ENCODE peak calls at places on chromosomes 4 and X, in seven cellular contexts. Z, O, E, S, A, I and V are unnamed samples. For H3K9me3, the result is how much of the 10 kb centered on the place peaks cover.

GRCh38 chr4:68021185-68021584 is 57.9 kb upstream of the TMPRSS11A start:
- DNase-seq in Z (no peak), O (no peak), E (no peak), S (no peak), A (peak), I (no peak), V (no peak)

GRCh38 chr4:153114771-153115321 is 89.4 kb upstream of the TRIM2 start:
- DNase-seq in Z (no peak), O (no peak), E (no peak), S (peak), A (peak), I (no peak), V (no peak)

GRCh38 chr4:146049802-146050201 is 111.2 kb upstream of the ZNF827 start:
- DNase-seq in Z (no peak), O (no peak), E (no peak), S (no peak), A (no peak), I (no peak), V (no peak)

GRCh38 chr4:169272265-169272886 is 1.6 kb upstream of the SH3RF1 start:
- DNase-seq in Z (no peak), O (no peak), E (no peak), S (peak), A (peak), I (no peak), V (no peak)

GRCh38 chr4:176261481-176261880 is 7.5 kb downstream of the ASB5 start:
- DNase-seq in Z (no peak), O (no peak), E (no peak), S (peak), A (no peak), I (no peak), V (no peak)

GRCh38 chr4:26238782-26239647 is 81.8 kb upstream of the RBPJ start:
- DNase-seq in Z (no peak), O (no peak), E (no peak), S (peak), A (peak), I (peak), V (no peak)

GRCh38 chrX:138872537-138872936 is 161.0 kb upstream of the FGF13 start:
- DNase-seq in Z (no peak), O (no peak), E (no peak), S (no peak), A (no peak), I (peak), V (no peak)

GRCh38 chr4:83043801-83044407 is 8.9 kb downstream of the COPS4 start:
- DNase-seq in Z (no peak), O (no peak), E (no peak), S (peak), A (peak), I (no peak), V (no peak)

GRCh38 chr4:31620476-31620875 is 900.3 kb downstream of the PCDH7 start:
- DNase-seq in Z (no peak), O (no peak), E (no peak), S (no peak), A (peak), I (no peak), V (no peak)

GRCh38 chr4:88007304-88008132 is at the start of gene PKD2:
- DNase-seq in Z (no peak), O (peak), E (peak), S (peak), A (peak), I (peak), V (peak)

GRCh38 chr4:148226341-148226740 is 215.9 kb downstream of the NR3C2 start:
- DNase-seq in Z (no peak), O (no peak), E (no peak), S (no peak), A (no peak), I (no peak), V (no peak)

GRCh38 chr4:73434311-73434710 is 1.7 kb upstream of the AFP start:
- DNase-seq in Z (no peak), O (no peak), E (no peak), S (peak), A (peak), I (peak), V (no peak)

GRCh38 chr4:25560605-25561004 is 95.0 kb upstream of the SLC34A2 start:
- DNase-seq in Z (no peak), O (peak), E (no peak), S (no peak), A (no peak), I (no peak), V (no peak)

GRCh38 chrX:42818151-42818921 is 40.4 kb upstream of the PPP1R2C start:
- DNase-seq in Z (no peak), O (no peak), E (no peak), S (no peak), A (no peak), I (peak), V (no peak)

GRCh38 chrX:9775930-9776329 is 10.3 kb upstream of the GPR143 start:
- DNase-seq in Z (no peak), O (no peak), E (no peak), S (no peak), A (no peak), I (peak), V (no peak)

GRCh38 chr4:7389101-7389701 is 45.5 kb downstream of the PSAPL1 start:
- DNase-seq in Z (no peak), O (peak), E (no peak), S (no peak), A (no peak), I (no peak), V (no peak)

GRCh38 chr4:139593091-139593564 is 37.1 kb upstream of the SETD7 start:
- DNase-seq in Z (no peak), O (no peak), E (no peak), S (peak), A (peak), I (no peak), V (no peak)

GRCh38 chrX:152725409-152725808 is 8.1 kb downstream of the CSAG1 start:
- DNase-seq in Z (peak), O (no peak), E (no peak), S (no peak), A (no peak), I (no peak), V (no peak)

GRCh38 chr4:156865391-156865790 is 106.2 kb downstream of the PDGFC start:
- DNase-seq in Z (no peak), O (no peak), E (no peak), S (peak), A (no peak), I (no peak), V (no peak)

GRCh38 chr4:19324175-19324574 is 927.5 kb upstream of the SLIT2 start:
- DNase-seq in Z (no peak), O (no peak), E (no peak), S (no peak), A (no peak), I (no peak), V (no peak)

GRCh38 chr4:19317377-19317776 is 934.3 kb upstream of the SLIT2 start:
- DNase-seq in Z (no peak), O (no peak), E (no peak), S (no peak), A (no peak), I (no peak), V (no peak)

GRCh38 chr4:19319607-19320006 is 932.1 kb upstream of the SLIT2 start:
- DNase-seq in Z (peak), O (no peak), E (no peak), S (no peak), A (no peak), I (peak), V (no peak)
- H3K9me3 ChIP-seq in Z (under half), O (under half), E (under half), S (under half), A (under half), I (under half), V (under half)

GRCh38 chr4:190020790-190021717 is 6.0 kb downstream of the FRG2 start:
- DNase-seq in Z (peak), O (peak), E (no peak), S (peak), A (peak), I (peak), V (no peak)
- H3K9me3 ChIP-seq in Z (under half), O (under half), E (under half), S (under half), A (under half), I (under half), V (under half)

DNA sequence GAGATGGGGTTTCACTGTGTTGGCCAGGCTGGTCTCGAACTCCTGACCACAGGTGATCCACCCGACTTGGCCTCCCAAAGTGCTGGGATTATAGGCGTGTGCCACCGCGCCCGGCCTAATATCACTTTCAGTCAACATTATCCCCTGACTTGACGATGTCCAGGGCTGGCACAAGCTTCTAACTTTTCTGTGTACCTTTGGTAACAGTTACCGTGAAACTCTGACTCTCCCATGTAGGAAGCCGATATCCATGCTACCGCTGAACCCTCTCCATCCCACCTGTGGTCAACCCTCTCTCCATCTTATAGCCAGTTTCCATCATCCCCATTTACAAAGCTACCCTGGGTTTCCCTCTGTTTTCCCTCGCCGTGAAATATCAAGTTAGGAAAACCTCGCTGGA is 77.5 kb downstream of the CRLF2 start:
- DNase-seq in Z (no peak), O (no peak), E (no peak), S (no peak), A (no peak), I (no peak), V (no peak)
- H3K9me3 ChIP-seq in Z (under half), O (under half), E (under half), S (under half), A (under half), I (under half), V (under half)

GRCh38 chrX:38847206-38847902 is 46.1 kb downstream of the MID1IP1 start:
- DNase-seq in Z (no peak), O (no peak), E (no peak), S (no peak), A (no peak), I (no peak), V (no peak)
- H3K9me3 ChIP-seq in Z (under half), O (under half), E (under half), S (under half), A (under half), I (under half), V (under half)

DNA sequence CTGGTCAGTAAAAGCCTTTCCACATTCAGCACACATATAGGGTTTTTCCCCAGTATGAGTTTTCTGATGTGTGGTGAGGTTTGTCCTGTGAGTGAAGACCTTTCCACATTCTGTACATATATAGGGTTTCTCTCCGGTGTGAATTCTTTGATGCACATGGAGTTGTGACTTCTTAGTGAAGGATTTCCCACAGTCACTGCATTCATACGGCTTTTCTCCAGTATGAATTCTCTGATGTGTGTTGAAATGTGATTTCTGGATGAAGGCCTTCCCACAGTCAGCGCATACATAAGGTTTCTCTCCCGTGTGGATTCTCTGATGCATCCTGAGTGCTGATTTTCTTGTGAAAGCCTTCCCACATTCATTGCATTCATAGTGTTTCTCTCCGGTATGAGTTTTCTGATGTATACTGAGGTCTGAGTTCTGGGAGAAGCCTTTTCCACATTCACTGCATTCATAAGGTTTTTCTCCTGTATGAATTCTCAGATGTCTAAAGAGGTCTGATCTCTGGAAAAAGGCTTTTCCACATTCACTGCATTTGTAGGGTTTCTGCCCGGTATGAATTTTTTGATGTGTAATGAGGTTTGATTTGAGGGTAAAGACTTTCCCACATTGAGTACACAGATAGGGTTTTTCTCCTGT is 34.7 kb downstream of the ZNF41 start:
- DNase-seq in Z (no peak), O (no peak), E (no peak), S (no peak), A (no peak), I (no peak), V (no peak)
- H3K9me3 ChIP-seq in Z (half or more), O (under half), E (under half), S (under half), A (under half), I (under half), V (under half)

DNA sequence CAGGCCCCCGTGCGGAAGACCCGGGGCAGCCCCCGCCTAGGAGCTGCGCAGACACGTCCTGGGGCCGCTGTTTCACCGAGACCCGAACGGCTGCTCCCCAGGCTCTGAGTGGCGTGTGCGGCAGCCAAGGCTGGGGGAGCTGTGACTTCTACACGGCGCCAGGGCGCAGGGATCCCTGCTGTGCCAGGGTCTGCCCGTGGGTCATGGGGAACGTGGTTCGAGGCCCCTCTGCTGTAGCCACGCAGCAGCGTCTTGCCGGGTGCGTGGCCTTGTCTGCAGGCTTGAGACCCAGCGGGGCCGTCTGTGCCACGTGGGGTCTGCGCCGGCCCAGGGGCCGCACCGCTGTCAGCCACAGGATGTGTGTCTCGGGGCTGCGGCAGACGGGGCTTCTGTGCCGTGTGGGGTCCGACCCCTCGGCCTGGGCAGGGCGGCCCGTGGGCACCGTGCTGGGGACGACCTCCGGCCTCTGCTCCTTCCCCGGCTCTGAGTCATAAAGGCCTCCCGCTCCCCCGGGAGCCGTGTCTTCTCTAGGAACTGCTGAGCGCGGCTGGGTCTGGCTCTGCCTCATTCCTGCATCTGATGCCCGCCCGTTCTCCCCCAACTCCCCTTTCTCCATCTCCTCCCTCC is 12.7 kb upstream of the GTPBP6 start:
- DNase-seq in Z (no peak), O (peak), E (no peak), S (peak), A (peak), I (peak), V (peak)
- H3K9me3 ChIP-seq in Z (under half), O (under half), E (under half), S (under half), A (under half), I (under half), V (under half)